ENCODE peak calls at places on chromosomes 1 and 21, in seven cellular contexts. One of them, this sample, is unnamed.

GRCh38 chr21:42220138-42220701 is 1.3 kb downstream of the ABCG1 start:
- DNase-seq in substantia nigra: no peak
- DNase-seq in pancreas: no peak
- DNase-seq in tibial artery: peak
- DNase-seq in CD8-positive, alpha-beta memory T cell: peak
- DNase-seq in PC-3: peak
- DNase-seq in A549: peak
- DNase-seq in this sample: peak

GRCh38 chr1:16162163-16162822 is 6.4 kb upstream of the EPHA2 start:
- DNase-seq in tibial artery: no peak
- DNase-seq in substantia nigra: no peak
- DNase-seq in PC-3: no peak
- DNase-seq in A549: no peak
- DNase-seq in pancreas: no peak
- DNase-seq in CD8-positive, alpha-beta memory T cell: peak
- DNase-seq in this sample: no peak

GRCh38 chr1:29576510-29576909 is 340.2 kb downstream of the PTPRU start:
- DNase-seq in tibial artery: no peak
- DNase-seq in A549: no peak
- DNase-seq in substantia nigra: no peak
- DNase-seq in pancreas: no peak
- DNase-seq in PC-3: peak
- DNase-seq in CD8-positive, alpha-beta memory T cell: no peak
- DNase-seq in this sample: no peak

GRCh38 chr1:9629445-9630201 is 21.9 kb upstream of the PIK3CD start:
- DNase-seq in PC-3: no peak
- DNase-seq in A549: no peak
- DNase-seq in substantia nigra: no peak
- DNase-seq in CD8-positive, alpha-beta memory T cell: peak
- DNase-seq in tibial artery: peak
- DNase-seq in pancreas: no peak
- DNase-seq in this sample: peak

GRCh38 chr1:236854602-236854978 is 59.5 kb downstream of the MTR start:
- DNase-seq in pancreas: no peak
- DNase-seq in A549: no peak
- DNase-seq in PC-3: peak
- DNase-seq in tibial artery: no peak
- DNase-seq in substantia nigra: no peak
- DNase-seq in CD8-positive, alpha-beta memory T cell: no peak
- DNase-seq in this sample: no peak

GRCh38 chr1:111192643-111193519 is 7.6 kb downstream of the DENND2D start:
- DNase-seq in tibial artery: no peak
- DNase-seq in CD8-positive, alpha-beta memory T cell: peak
- DNase-seq in PC-3: no peak
- DNase-seq in substantia nigra: no peak
- DNase-seq in pancreas: no peak
- DNase-seq in A549: no peak
- DNase-seq in this sample: peak

GRCh38 chr1:93324486-93325464 is 20.9 kb upstream of the DR1 start:
- DNase-seq in pancreas: no peak
- DNase-seq in tibial artery: no peak
- DNase-seq in A549: peak
- DNase-seq in substantia nigra: no peak
- DNase-seq in CD8-positive, alpha-beta memory T cell: no peak
- DNase-seq in PC-3: peak
- DNase-seq in this sample: no peak

GRCh38 chr1:31807273-31808048 is 8.4 kb downstream of the SPOCD1 start:
- DNase-seq in substantia nigra: no peak
- DNase-seq in pancreas: no peak
- DNase-seq in CD8-positive, alpha-beta memory T cell: no peak
- DNase-seq in PC-3: no peak
- DNase-seq in A549: no peak
- DNase-seq in tibial artery: no peak
- DNase-seq in this sample: no peak

GRCh38 chr1:24968941-24969585 is 39.0 kb upstream of the RUNX3 start:
- DNase-seq in pancreas: no peak
- DNase-seq in A549: no peak
- DNase-seq in PC-3: peak
- DNase-seq in CD8-positive, alpha-beta memory T cell: no peak
- DNase-seq in tibial artery: no peak
- DNase-seq in substantia nigra: no peak
- DNase-seq in this sample: no peak

GRCh38 chr1:61399192-61399591 is 316.8 kb downstream of the NFIA start:
- DNase-seq in substantia nigra: no peak
- DNase-seq in CD8-positive, alpha-beta memory T cell: no peak
- DNase-seq in tibial artery: no peak
- DNase-seq in PC-3: no peak
- DNase-seq in A549: no peak
- DNase-seq in pancreas: no peak
- DNase-seq in this sample: no peak

DNA sequence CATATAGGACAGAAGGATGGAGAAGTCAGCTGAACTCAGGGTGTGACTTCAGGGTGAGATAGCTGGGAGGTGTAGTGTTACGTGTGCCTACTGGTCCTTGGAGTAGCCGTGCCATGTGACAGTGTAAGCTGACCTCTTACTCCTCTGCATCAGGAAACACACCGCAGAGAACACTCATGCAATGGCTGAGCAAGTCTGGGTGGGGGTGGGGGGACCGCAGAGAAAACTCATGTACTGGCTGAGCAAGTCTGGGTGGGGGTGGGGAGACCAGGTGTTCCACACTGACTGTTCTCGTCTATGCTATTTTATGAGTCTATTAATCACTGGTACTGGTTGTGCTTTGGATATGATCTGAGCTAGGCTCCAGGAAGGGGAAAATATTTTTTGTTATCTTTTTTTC is 233.1 kb downstream of the PAPPA2 start:
- DNase-seq in CD8-positive, alpha-beta memory T cell: no peak
- DNase-seq in substantia nigra: no peak
- DNase-seq in A549: no peak
- DNase-seq in pancreas: no peak
- DNase-seq in tibial artery: no peak
- DNase-seq in PC-3: peak
- DNase-seq in this sample: no peak
- H3K27ac ChIP-seq in CD8-positive, alpha-beta memory T cell: no peak
- H3K27ac ChIP-seq in substantia nigra: no peak
- H3K27ac ChIP-seq in A549: no peak
- H3K27ac ChIP-seq in pancreas: no peak
- H3K27ac ChIP-seq in tibial artery: no peak
- H3K27ac ChIP-seq in PC-3: no peak
- H3K27ac ChIP-seq in this sample: no peak

GRCh38 chr1:234550341-234551031 is 59.5 kb downstream of the IRF2BP2 start:
- DNase-seq in tibial artery: no peak
- DNase-seq in pancreas: no peak
- DNase-seq in A549: no peak
- DNase-seq in substantia nigra: peak
- DNase-seq in PC-3: no peak
- DNase-seq in CD8-positive, alpha-beta memory T cell: no peak
- DNase-seq in this sample: no peak
- H3K27ac ChIP-seq in tibial artery: no peak
- H3K27ac ChIP-seq in pancreas: no peak
- H3K27ac ChIP-seq in A549: no peak
- H3K27ac ChIP-seq in substantia nigra: peak
- H3K27ac ChIP-seq in PC-3: no peak
- H3K27ac ChIP-seq in CD8-positive, alpha-beta memory T cell: no peak
- H3K27ac ChIP-seq in this sample: no peak

GRCh38 chr21:46297311-46298082 is 11.4 kb downstream of the YBEY start:
- DNase-seq in PC-3: no peak
- DNase-seq in A549: no peak
- DNase-seq in substantia nigra: no peak
- DNase-seq in pancreas: no peak
- DNase-seq in tibial artery: no peak
- DNase-seq in CD8-positive, alpha-beta memory T cell: no peak
- DNase-seq in this sample: no peak
- H3K27ac ChIP-seq in PC-3: no peak
- H3K27ac ChIP-seq in A549: no peak
- H3K27ac ChIP-seq in substantia nigra: no peak
- H3K27ac ChIP-seq in pancreas: peak
- H3K27ac ChIP-seq in tibial artery: peak
- H3K27ac ChIP-seq in CD8-positive, alpha-beta memory T cell: no peak
- H3K27ac ChIP-seq in this sample: no peak

GRCh38 chr1:109185357-109185756 is 28.4 kb upstream of the SARS1 start:
- DNase-seq in CD8-positive, alpha-beta memory T cell: no peak
- DNase-seq in substantia nigra: no peak
- DNase-seq in A549: no peak
- DNase-seq in PC-3: peak
- DNase-seq in tibial artery: no peak
- DNase-seq in pancreas: no peak
- DNase-seq in this sample: no peak

GRCh38 chr1:109183339-109183738 is 30.4 kb upstream of the SARS1 start:
- DNase-seq in PC-3: no peak
- DNase-seq in substantia nigra: no peak
- DNase-seq in pancreas: no peak
- DNase-seq in tibial artery: no peak
- DNase-seq in CD8-positive, alpha-beta memory T cell: no peak
- DNase-seq in A549: no peak
- DNase-seq in this sample: no peak

GRCh38 chr1:109181807-109182163 is 31.9 kb upstream of the SARS1 start:
- DNase-seq in PC-3: no peak
- DNase-seq in A549: no peak
- DNase-seq in substantia nigra: no peak
- DNase-seq in tibial artery: no peak
- DNase-seq in CD8-positive, alpha-beta memory T cell: no peak
- DNase-seq in pancreas: no peak
- DNase-seq in this sample: no peak

GRCh38 chr1:109184657-109185056 is 29.1 kb upstream of the SARS1 start:
- DNase-seq in pancreas: no peak
- DNase-seq in A549: no peak
- DNase-seq in substantia nigra: no peak
- DNase-seq in tibial artery: no peak
- DNase-seq in CD8-positive, alpha-beta memory T cell: no peak
- DNase-seq in PC-3: no peak
- DNase-seq in this sample: no peak

DNA sequence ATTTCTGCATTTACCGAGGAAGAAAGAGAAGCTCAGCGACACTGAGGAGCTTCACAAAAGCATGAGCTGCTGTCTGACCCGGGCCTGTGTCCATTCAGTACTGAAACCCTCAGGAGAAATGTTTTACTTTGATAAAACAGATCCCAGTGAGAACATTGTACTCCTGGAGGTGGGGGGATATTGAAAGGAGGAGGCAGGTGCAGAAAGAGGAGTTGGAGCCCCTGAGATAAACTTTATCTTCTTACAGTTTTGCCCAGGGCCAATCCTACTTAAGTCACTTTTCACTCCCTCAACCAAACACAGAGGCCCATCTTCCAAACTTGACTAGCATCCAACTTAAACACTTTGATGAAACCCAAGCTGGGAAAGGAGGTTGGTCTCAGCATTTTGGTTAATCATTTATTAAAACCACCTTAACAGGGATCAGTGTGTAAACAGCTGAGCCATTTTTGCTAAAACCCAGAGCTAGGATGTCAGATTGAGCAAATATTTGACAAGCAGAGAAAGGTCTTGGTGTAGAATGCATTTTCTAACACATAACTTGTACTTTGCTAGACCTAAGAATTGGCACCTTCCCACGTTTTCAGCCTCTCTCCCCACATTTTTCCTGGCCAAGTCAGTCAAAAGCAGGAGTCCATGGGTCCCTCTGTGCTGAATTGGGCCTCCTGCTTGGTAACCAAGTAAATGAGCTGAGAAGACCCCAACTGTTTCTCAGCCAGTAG is 32.5 kb upstream of the SARS1 start:
- DNase-seq in substantia nigra: no peak
- DNase-seq in pancreas: no peak
- DNase-seq in A549: peak
- DNase-seq in CD8-positive, alpha-beta memory T cell: no peak
- DNase-seq in tibial artery: no peak
- DNase-seq in PC-3: peak
- DNase-seq in this sample: no peak
- H3K27ac ChIP-seq in substantia nigra: no peak
- H3K27ac ChIP-seq in pancreas: peak
- H3K27ac ChIP-seq in A549: peak
- H3K27ac ChIP-seq in CD8-positive, alpha-beta memory T cell: peak
- H3K27ac ChIP-seq in tibial artery: no peak
- H3K27ac ChIP-seq in PC-3: peak
- H3K27ac ChIP-seq in this sample: no peak

GRCh38 chr1:247966520-247967204 is 1.6 kb downstream of the OR2AK2 start:
- DNase-seq in PC-3: no peak
- DNase-seq in pancreas: no peak
- DNase-seq in A549: no peak
- DNase-seq in CD8-positive, alpha-beta memory T cell: no peak
- DNase-seq in substantia nigra: no peak
- DNase-seq in tibial artery: no peak
- DNase-seq in this sample: no peak
- H3K27ac ChIP-seq in PC-3: no peak
- H3K27ac ChIP-seq in pancreas: no peak
- H3K27ac ChIP-seq in A549: no peak
- H3K27ac ChIP-seq in CD8-positive, alpha-beta memory T cell: no peak
- H3K27ac ChIP-seq in substantia nigra: no peak
- H3K27ac ChIP-seq in tibial artery: no peak
- H3K27ac ChIP-seq in this sample: no peak

This sample was measured in adrenal gland.